ENCODE peak calls at places on chromosomes 1 and 21, in five cellular contexts. One of them, this sample, is unnamed.
A peak's percentile ranks its signal among the peaks of the same experiment; 100 is the strongest.

GRCh38 chr1:110850145-110850544 is 22.8 kb upstream of the CD53 start:
- DNase-seq in thoracic aorta: no peak
- DNase-seq in pancreas: no peak
- DNase-seq in PC-3: no peak
- DNase-seq in tibial nerve: no peak
- DNase-seq in this sample: no peak

GRCh38 chr1:154755858-154756730 is 114.0 kb downstream of the KCNN3 start:
- DNase-seq in thoracic aorta: no peak
- DNase-seq in pancreas: no peak
- DNase-seq in PC-3: peak; percentile 68
- DNase-seq in tibial nerve: no peak
- DNase-seq in this sample: no peak

GRCh38 chr1:202063093-202063492 is 52.7 kb downstream of the ELF3 start:
- DNase-seq in thoracic aorta: no peak
- DNase-seq in pancreas: no peak
- DNase-seq in PC-3: peak; percentile 56
- DNase-seq in tibial nerve: no peak
- DNase-seq in this sample: no peak

GRCh38 chr1:72037745-72038343 is 244.5 kb downstream of the NEGR1 start:
- DNase-seq in thoracic aorta: no peak
- DNase-seq in pancreas: no peak
- DNase-seq in PC-3: peak; percentile 67
- DNase-seq in tibial nerve: no peak
- DNase-seq in this sample: no peak

GRCh38 chr1:30757196-30757949 is at the start of gene LAPTM5:
- DNase-seq in thoracic aorta: no peak
- DNase-seq in pancreas: no peak
- DNase-seq in PC-3: no peak
- DNase-seq in tibial nerve: no peak
- DNase-seq in this sample: peak; percentile 90

GRCh38 chr1:241560511-241561187 is 28.5 kb downstream of the KMO start:
- DNase-seq in thoracic aorta: no peak
- DNase-seq in pancreas: no peak
- DNase-seq in PC-3: no peak
- DNase-seq in tibial nerve: no peak
- DNase-seq in this sample: no peak

GRCh38 chr1:172391972-172392371 is 28.5 kb upstream of the C1orf105 start:
- DNase-seq in thoracic aorta: no peak
- DNase-seq in pancreas: no peak
- DNase-seq in PC-3: no peak
- DNase-seq in tibial nerve: no peak
- DNase-seq in this sample: no peak

GRCh38 chr1:150562384-150563339 is 13.5 kb downstream of the ADAMTSL4 start:
- DNase-seq in thoracic aorta: no peak
- DNase-seq in pancreas: no peak
- DNase-seq in PC-3: peak; percentile 28
- DNase-seq in tibial nerve: peak; percentile 13
- DNase-seq in this sample: no peak

GRCh38 chr1:165259236-165259635 is 97.3 kb downstream of the LMX1A start:
- DNase-seq in thoracic aorta: no peak
- DNase-seq in pancreas: no peak
- DNase-seq in PC-3: peak; percentile 14
- DNase-seq in tibial nerve: no peak
- DNase-seq in this sample: no peak

GRCh38 chr1:100479620-100480338 is 58.2 kb upstream of the GPR88 start:
- DNase-seq in thoracic aorta: no peak
- DNase-seq in pancreas: no peak
- DNase-seq in PC-3: no peak
- DNase-seq in tibial nerve: no peak
- DNase-seq in this sample: no peak

GRCh38 chr1:2276803-2277580 is 48.9 kb downstream of the SKI start:
- DNase-seq in thoracic aorta: no peak
- DNase-seq in pancreas: no peak
- DNase-seq in PC-3: no peak
- DNase-seq in tibial nerve: no peak
- DNase-seq in this sample: no peak

GRCh38 chr1:218494449-218494852 is 149.3 kb downstream of the TGFB2 start:
- DNase-seq in thoracic aorta: no peak
- DNase-seq in pancreas: no peak
- DNase-seq in PC-3: no peak
- DNase-seq in tibial nerve: no peak
- DNase-seq in this sample: no peak

GRCh38 chr1:228939881-228940392 is 204.7 kb downstream of the RHOU start:
- DNase-seq in thoracic aorta: no peak
- DNase-seq in pancreas: no peak
- DNase-seq in PC-3: no peak
- DNase-seq in tibial nerve: no peak
- DNase-seq in this sample: no peak

GRCh38 chr1:225483818-225484656 is 56.2 kb upstream of the LBR start:
- DNase-seq in thoracic aorta: no peak
- DNase-seq in pancreas: no peak
- DNase-seq in PC-3: no peak
- DNase-seq in tibial nerve: no peak
- DNase-seq in this sample: peak; percentile 21

GRCh38 chr1:176880954-176881595 is 283.4 kb downstream of the ASTN1 start:
- DNase-seq in thoracic aorta: peak; percentile 14
- DNase-seq in pancreas: peak; percentile 76
- DNase-seq in PC-3: peak; percentile 76
- DNase-seq in tibial nerve: peak; percentile 38
- DNase-seq in this sample: peak; percentile 75

GRCh38 chr1:3187415-3188149 is 118.6 kb downstream of the PRDM16 start:
- DNase-seq in thoracic aorta: no peak
- DNase-seq in pancreas: no peak
- DNase-seq in PC-3: no peak
- DNase-seq in tibial nerve: no peak
- DNase-seq in this sample: no peak

GRCh38 chr1:3409737-3410434 is 44.6 kb upstream of the ARHGEF16 start:
- DNase-seq in thoracic aorta: no peak
- DNase-seq in pancreas: peak; percentile 53
- DNase-seq in PC-3: peak; percentile 80
- DNase-seq in tibial nerve: peak; percentile 39
- DNase-seq in this sample: no peak

GRCh38 chr1:208234721-208235120 is 9.5 kb downstream of the PLXNA2 start:
- DNase-seq in thoracic aorta: no peak
- DNase-seq in pancreas: peak; percentile 40
- DNase-seq in PC-3: no peak
- DNase-seq in tibial nerve: no peak
- DNase-seq in this sample: no peak

GRCh38 chr1:30847358-30847972 is 61.1 kb downstream of the SDC3 start:
- DNase-seq in thoracic aorta: no peak
- DNase-seq in pancreas: peak; percentile 74
- DNase-seq in PC-3: no peak
- DNase-seq in tibial nerve: peak; percentile 74
- DNase-seq in this sample: peak; percentile 84

GRCh38 chr21:39568380-39568779 is 44.4 kb upstream of the B3GALT5 start:
- DNase-seq in thoracic aorta: no peak
- DNase-seq in pancreas: no peak
- DNase-seq in PC-3: no peak
- DNase-seq in tibial nerve: no peak
- DNase-seq in this sample: no peak

GRCh38 chr1:3460653-3461237 is 6.3 kb downstream of the ARHGEF16 start:
- DNase-seq in thoracic aorta: no peak
- DNase-seq in pancreas: peak; percentile 34
- DNase-seq in PC-3: peak; percentile 44
- DNase-seq in tibial nerve: no peak
- DNase-seq in this sample: no peak

GRCh38 chr21:36254106-36254941 is 65.7 kb upstream of the MORC3 start:
- DNase-seq in thoracic aorta: no peak
- DNase-seq in pancreas: no peak
- DNase-seq in PC-3: no peak
- DNase-seq in tibial nerve: no peak
- DNase-seq in this sample: no peak

GRCh38 chr1:49841767-49842166 is 182.0 kb downstream of the AGBL4 start:
- DNase-seq in thoracic aorta: no peak
- DNase-seq in pancreas: no peak
- DNase-seq in PC-3: no peak
- DNase-seq in tibial nerve: no peak
- DNase-seq in this sample: no peak
- H3K9me3 ChIP-seq in thoracic aorta: peaks cover 13% of the 10 kb centered on the region
- H3K9me3 ChIP-seq in pancreas: no peaks in the 10 kb centered on the region
- H3K9me3 ChIP-seq in PC-3: peaks cover 21% of the 10 kb centered on the region
- H3K9me3 ChIP-seq in tibial nerve: peaks cover 61% of the 10 kb centered on the region
- H3K9me3 ChIP-seq in this sample: peaks cover 21% of the 10 kb centered on the region

GRCh38 chr1:88462481-88463261 is 221.4 kb upstream of the PKN2 start:
- DNase-seq in thoracic aorta: no peak
- DNase-seq in pancreas: no peak
- DNase-seq in PC-3: peak; percentile 17
- DNase-seq in tibial nerve: no peak
- DNase-seq in this sample: no peak
- H3K27me3 ChIP-seq in thoracic aorta: no peaks in the 10 kb centered on the region
- H3K27me3 ChIP-seq in pancreas: no peaks in the 10 kb centered on the region
- H3K27me3 ChIP-seq in PC-3: peaks cover 47% of the 10 kb centered on the region
- H3K27me3 ChIP-seq in tibial nerve: no peaks in the 10 kb centered on the region
- H3K27me3 ChIP-seq in this sample: peaks cover 10% of the 10 kb centered on the region

GRCh38 chr1:223715710-223716103 is 3.4 kb downstream of the CAPN2 start:
- DNase-seq in thoracic aorta: no peak
- DNase-seq in pancreas: no peak
- DNase-seq in PC-3: no peak
- DNase-seq in tibial nerve: no peak
- DNase-seq in this sample: no peak
- H3K4me1 ChIP-seq in thoracic aorta: peaks cover 38% of the 10 kb centered on the region
- H3K4me1 ChIP-seq in pancreas: peaks cover 9% of the 10 kb centered on the region
- H3K4me1 ChIP-seq in PC-3: peaks cover 83% of the 10 kb centered on the region
- H3K4me1 ChIP-seq in tibial nerve: peaks cover 35% of the 10 kb centered on the region
- H3K4me1 ChIP-seq in this sample: peaks cover 61% of the 10 kb centered on the region

GRCh38 chr21:20774737-20775136 is 223.5 kb upstream of the NCAM2 start:
- DNase-seq in thoracic aorta: no peak
- DNase-seq in pancreas: no peak
- DNase-seq in PC-3: no peak
- DNase-seq in tibial nerve: no peak
- DNase-seq in this sample: no peak
- H3K9me3 ChIP-seq in thoracic aorta: no peaks in the 10 kb centered on the region
- H3K9me3 ChIP-seq in pancreas: no peaks in the 10 kb centered on the region
- H3K9me3 ChIP-seq in PC-3: peaks cover 12% of the 10 kb centered on the region
- H3K9me3 ChIP-seq in tibial nerve: peaks cover 10% of the 10 kb centered on the region
- H3K9me3 ChIP-seq in this sample: no peaks in the 10 kb centered on the region

GRCh38 chr1:53196485-53197271 is at the start of gene CPT2:
- DNase-seq in thoracic aorta: peak; percentile 76
- DNase-seq in pancreas: peak; percentile 94
- DNase-seq in PC-3: peak; percentile 94
- DNase-seq in tibial nerve: peak; percentile 91
- DNase-seq in this sample: peak; percentile 98
- H3K27me3 ChIP-seq in thoracic aorta: no peaks in the 10 kb centered on the region
- H3K27me3 ChIP-seq in pancreas: no peaks in the 10 kb centered on the region
- H3K27me3 ChIP-seq in PC-3: no peaks in the 10 kb centered on the region
- H3K27me3 ChIP-seq in tibial nerve: no peaks in the 10 kb centered on the region
- H3K27me3 ChIP-seq in this sample: no peaks in the 10 kb centered on the region

GRCh38 chr1:221263831-221264767 is 384.9 kb downstream of the HLX start:
- DNase-seq in thoracic aorta: peak; percentile 38
- DNase-seq in pancreas: no peak
- DNase-seq in PC-3: peak; percentile 84
- DNase-seq in tibial nerve: peak; percentile 33
- DNase-seq in this sample: no peak
- H3K4me1 ChIP-seq in thoracic aorta: no peaks in the 10 kb centered on the region
- H3K4me1 ChIP-seq in pancreas: no peaks in the 10 kb centered on the region
- H3K4me1 ChIP-seq in PC-3: no peaks in the 10 kb centered on the region
- H3K4me1 ChIP-seq in tibial nerve: no peaks in the 10 kb centered on the region
- H3K4me1 ChIP-seq in this sample: peaks cover 4% of the 10 kb centered on the region

GRCh38 chr1:68979891-68980290 is 483.0 kb upstream of the DEPDC1 start:
- DNase-seq in thoracic aorta: no peak
- DNase-seq in pancreas: no peak
- DNase-seq in PC-3: no peak
- DNase-seq in tibial nerve: no peak
- DNase-seq in this sample: no peak

GRCh38 chr1:68984289-68984688 is 487.4 kb upstream of the DEPDC1 start:
- DNase-seq in thoracic aorta: no peak
- DNase-seq in pancreas: no peak
- DNase-seq in PC-3: no peak
- DNase-seq in tibial nerve: no peak
- DNase-seq in this sample: no peak
- H3K9me3 ChIP-seq in thoracic aorta: peaks cover 3% of the 10 kb centered on the region
- H3K9me3 ChIP-seq in pancreas: no peaks in the 10 kb centered on the region
- H3K9me3 ChIP-seq in PC-3: no peaks in the 10 kb centered on the region
- H3K9me3 ChIP-seq in tibial nerve: peaks cover 6% of the 10 kb centered on the region
- H3K9me3 ChIP-seq in this sample: no peaks in the 10 kb centered on the region

This sample was measured in upper lobe of right lung.